ENCODE peak calls at places on chromosomes 3 and 15, in nine cellular contexts. X is T-helper 17 cell, G is breast epithelium, B is Peyer's patch, I is ascending aorta, J is body of pancreas, H is spleen, U is suprapubic skin, O is GM23248. S is an unnamed sample.

GRCh38 chr3:42369832-42370231 is 40.6 kb downstream of the LYZL4 start:
- DNase-seq in U (no peak), J (no peak), O (no peak), H (no peak), X (no peak), B (no peak), G (no peak), I (no peak), S (no peak)

GRCh38 chr3:4716731-4717362 is 223.7 kb downstream of the ITPR1 start:
- DNase-seq in B (no peak), H (no peak), O (peak; percentile 82), X (no peak), J (no peak), G (no peak), U (no peak), I (no peak), S (no peak)

GRCh38 chr15:66707310-66708160 is 5.5 kb downstream of the SMAD6 start:
- DNase-seq in H (no peak), B (no peak), X (no peak), J (peak; percentile 71), U (no peak), G (no peak), O (peak; percentile 78), I (no peak), S (no peak)

GRCh38 chr3:147384210-147385058 is 21.9 kb downstream of the ZIC4 start:
- DNase-seq in H (no peak), G (no peak), O (no peak), I (no peak), U (no peak), X (no peak), J (no peak), B (no peak), S (no peak)

GRCh38 chr3:126158912-126159227 is 21.5 kb downstream of the ALDH1L1 start:
- DNase-seq in O (no peak), U (no peak), J (no peak), X (no peak), B (no peak), G (no peak), I (no peak), H (no peak), S (no peak)

GRCh38 chr3:39626198-39626597 is 158.7 kb downstream of the MOBP start:
- DNase-seq in I (no peak), G (no peak), O (no peak), H (no peak), B (no peak), J (no peak), U (no peak), X (no peak), S (no peak)

GRCh38 chr3:55204417-55204816 is 276.6 kb upstream of the LRTM1 start:
- DNase-seq in I (no peak), H (no peak), X (no peak), O (no peak), B (no peak), U (no peak), J (no peak), G (no peak), S (no peak)

GRCh38 chr15:57327985-57328471 is 48.3 kb upstream of the CGNL1 start:
- DNase-seq in O (peak; percentile 100), J (no peak), I (peak; percentile 78), X (no peak), B (no peak), U (no peak), H (no peak), G (no peak), S (no peak)

DNA sequence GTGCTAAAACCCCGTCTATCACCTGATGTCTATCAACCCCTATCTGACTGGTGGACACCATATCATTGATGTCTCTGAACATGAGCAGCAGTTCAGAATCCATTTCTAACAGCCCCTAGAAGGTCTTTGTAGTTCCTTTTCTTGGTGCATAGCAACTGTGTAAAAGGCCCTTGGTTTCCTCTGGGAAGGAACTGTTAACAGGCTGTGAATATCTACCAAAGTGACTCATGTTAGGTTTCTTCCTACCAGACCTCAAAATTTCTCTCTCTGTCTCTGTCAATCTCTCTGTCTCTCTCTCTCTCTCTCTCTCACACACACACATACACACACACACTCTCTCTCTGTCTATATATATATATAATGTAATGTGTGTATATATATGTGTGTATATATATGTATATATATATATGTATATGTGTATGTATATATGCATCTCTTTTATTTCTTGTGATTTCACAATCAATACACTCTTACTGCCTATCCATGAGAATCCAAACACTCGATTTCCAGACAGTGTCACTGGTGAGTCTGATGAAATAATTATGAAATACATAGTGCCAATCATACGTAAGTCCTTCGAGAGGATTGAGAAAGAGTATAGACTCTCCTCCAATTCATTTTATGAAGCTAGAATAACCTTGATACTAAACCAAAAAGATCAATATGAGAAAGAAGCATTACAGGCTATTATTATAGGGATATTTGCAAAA is 335.9 kb upstream of the SLCO3A1 start:
- DNase-seq in H (no peak), O (peak; percentile 68), I (no peak), X (no peak), U (no peak), J (no peak), G (no peak), B (no peak), S (no peak)
- H3K9me3 ChIP-seq in H (no peaks in the 10 kb centered on the region), O (no peaks in the 10 kb centered on the region), I (no peaks in the 10 kb centered on the region), X (no peaks in the 10 kb centered on the region), U (no peaks in the 10 kb centered on the region), J (no peaks in the 10 kb centered on the region), G (no peaks in the 10 kb centered on the region), B (no peaks in the 10 kb centered on the region), S (no peaks in the 10 kb centered on the region)

DNA sequence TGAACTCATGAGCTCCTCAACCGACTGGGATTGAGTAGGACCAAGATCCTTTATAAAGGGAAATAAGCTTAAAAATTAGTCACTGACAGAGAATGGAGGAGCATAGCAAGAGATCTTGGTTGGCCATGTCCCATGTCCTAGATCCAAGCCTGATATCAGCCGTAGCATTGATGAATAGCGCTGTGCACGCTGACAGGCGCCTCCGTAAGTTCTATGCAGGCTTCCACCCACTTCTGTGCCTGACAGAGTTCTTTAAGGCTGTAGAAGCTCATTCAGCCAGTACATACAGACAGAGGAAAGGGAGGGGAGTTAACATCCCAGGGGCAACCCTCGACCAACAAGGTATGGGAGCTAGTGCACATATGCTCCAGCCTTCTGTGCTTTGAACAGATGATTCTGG is 251.7 kb upstream of the TBC1D5 start:
- DNase-seq in J (no peak), O (no peak), I (no peak), U (no peak), G (no peak), X (no peak), B (no peak), H (no peak), S (no peak)
- H3K9me3 ChIP-seq in J (no peaks in the 10 kb centered on the region), O (no peaks in the 10 kb centered on the region), I (no peaks in the 10 kb centered on the region), U (no peaks in the 10 kb centered on the region), G (no peaks in the 10 kb centered on the region), X (no peaks in the 10 kb centered on the region), B (no peaks in the 10 kb centered on the region), H (no peaks in the 10 kb centered on the region), S (no peaks in the 10 kb centered on the region)

DNA sequence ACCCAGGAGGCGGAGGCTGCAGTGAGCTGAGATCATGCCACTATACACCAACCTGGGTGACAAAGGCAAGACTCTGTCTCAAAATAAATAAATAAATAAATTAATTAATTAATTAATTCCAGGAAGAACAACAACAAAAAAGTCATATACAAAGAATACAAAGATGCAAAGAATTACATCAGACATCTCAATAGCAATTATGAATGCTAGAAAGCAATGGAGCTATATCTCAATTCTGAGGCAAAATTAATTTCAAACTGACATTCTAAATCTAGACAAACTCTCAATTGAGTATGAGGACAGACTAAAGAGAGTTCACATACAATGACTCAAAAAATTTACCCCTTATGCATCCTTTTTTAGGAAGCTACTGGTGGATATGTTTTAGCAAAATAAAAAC is 69.6 kb upstream of the CTNNB1 start:
- DNase-seq in U (no peak), B (no peak), X (no peak), G (no peak), H (no peak), J (no peak), I (no peak), O (no peak), S (no peak)
- H3K9me3 ChIP-seq in U (peaks cover 7% of the 10 kb centered on the region), B (no peaks in the 10 kb centered on the region), X (no peaks in the 10 kb centered on the region), G (peaks cover 35% of the 10 kb centered on the region), H (peaks cover 23% of the 10 kb centered on the region), J (peaks cover 5% of the 10 kb centered on the region), I (peaks cover 9% of the 10 kb centered on the region), O (no peaks in the 10 kb centered on the region), S (no peaks in the 10 kb centered on the region)

GRCh38 chr3:52733256-52733891 is 27.5 kb downstream of the SPCS1 start:
- DNase-seq in J (no peak), U (no peak), H (no peak), O (no peak), B (no peak), G (no peak), I (peak; percentile 4), X (no peak), S (no peak)
- H3K9me3 ChIP-seq in J (no peaks in the 10 kb centered on the region), U (peaks cover 5% of the 10 kb centered on the region), H (peaks cover 23% of the 10 kb centered on the region), O (no peaks in the 10 kb centered on the region), B (no peaks in the 10 kb centered on the region), G (no peaks in the 10 kb centered on the region), I (no peaks in the 10 kb centered on the region), X (no peaks in the 10 kb centered on the region), S (no peaks in the 10 kb centered on the region)

S was measured in CD4-positive, alpha-beta memory T cell.